ENCODE peak calls at places on chromosomes 3 and 15, in five cellular contexts. O, C, F, H and Y are unnamed samples.

GRCh38 chr3:158789592-158789991 is 12.3 kb upstream of the MFSD1 start:
- DNase-seq in O (no peak), C (no peak), F (no peak), H (no peak), Y (no peak)

GRCh38 chr15:88238618-88239430 is 17.7 kb downstream of the NTRK3 start:
- DNase-seq in O (no peak), C (no peak), F (no peak), H (no peak), Y (no peak)

GRCh38 chr3:42831321-42831713 is 22.1 kb downstream of the ACKR2 start:
- DNase-seq in O (peak; percentile 83), C (no peak), F (peak; percentile 94), H (peak; percentile 72), Y (peak; percentile 79)

GRCh38 chr3:177279118-177279815 is 82.0 kb upstream of the TBL1XR1 start:
- DNase-seq in O (no peak), C (no peak), F (peak; percentile 71), H (no peak), Y (no peak)

GRCh38 chr3:125443923-125444322 is 68.8 kb upstream of the ZNF148 start:
- DNase-seq in O (no peak), C (no peak), F (no peak), H (no peak), Y (no peak)

GRCh38 chr15:29103825-29104565 is 165.6 kb downstream of the NSMCE3 start:
- DNase-seq in O (no peak), C (peak; percentile 69), F (peak; percentile 97), H (no peak), Y (peak; percentile 78)

GRCh38 chr15:45635191-45635638 is 386 bp downstream of the SQOR start:
- DNase-seq in O (peak; percentile 85), C (peak; percentile 40), F (no peak), H (peak; percentile 68), Y (peak; percentile 90)

GRCh38 chr3:23723153-23723552 is 82.6 kb upstream of the UBE2E1 start:
- DNase-seq in O (no peak), C (no peak), F (no peak), H (no peak), Y (no peak)

GRCh38 chr3:135050536-135050935 is 255.5 kb downstream of the EPHB1 start:
- DNase-seq in O (no peak), C (no peak), F (peak; percentile 68), H (no peak), Y (no peak)

GRCh38 chr15:45648521-45649200 is 13.8 kb downstream of the SQOR start:
- DNase-seq in O (no peak), C (no peak), F (no peak), H (no peak), Y (no peak)

GRCh38 chr15:88834211-88834812 is 31.1 kb downstream of the ACAN start:
- DNase-seq in O (peak; percentile 81), C (peak; percentile 58), F (peak; percentile 86), H (peak; percentile 52), Y (no peak)

GRCh38 chr3:28286595-28286994 is 45.2 kb downstream of the CMC1 start:
- DNase-seq in O (no peak), C (no peak), F (no peak), H (no peak), Y (no peak)

GRCh38 chr3:84946240-84946639 is 12.5 kb upstream of the CADM2 start:
- DNase-seq in O (no peak), C (no peak), F (no peak), H (no peak), Y (no peak)

DNA sequence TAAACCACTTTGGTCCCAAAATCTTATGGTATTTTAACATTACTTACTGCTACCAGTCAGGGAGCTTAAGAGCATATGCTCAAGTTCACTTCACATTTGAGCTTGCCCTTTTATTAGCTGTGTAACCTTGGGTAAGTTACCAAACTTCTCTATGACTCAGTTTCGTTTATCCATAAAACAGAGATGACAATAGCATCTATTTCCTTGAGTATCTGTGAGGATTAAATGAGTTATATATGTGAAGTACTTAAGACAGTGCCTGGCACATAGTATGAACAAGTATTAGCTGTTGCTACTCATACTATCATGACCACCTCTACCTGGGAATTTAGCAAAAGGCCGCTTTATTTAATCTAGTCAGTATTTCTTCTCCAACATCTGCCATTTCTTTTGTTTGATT is 5.9 kb downstream of the ATOSA start:
- DNase-seq in O (no peak), C (no peak), F (no peak), H (no peak), Y (no peak)
- H3K27ac ChIP-seq in O (no peak overlapping the region), C (no peak overlapping the region), F (no peak overlapping the region), H (no peak overlapping the region), Y (no peak overlapping the region)

GRCh38 chr3:151926956-151927355 is 53.5 kb downstream of the SUCNR1 start:
- DNase-seq in O (no peak), C (no peak), F (no peak), H (no peak), Y (no peak)
- H3K4me3 ChIP-seq in O (no peak overlapping the region), C (no peak overlapping the region), F (no peak overlapping the region), H (no peak overlapping the region), Y (no peak overlapping the region)

DNA sequence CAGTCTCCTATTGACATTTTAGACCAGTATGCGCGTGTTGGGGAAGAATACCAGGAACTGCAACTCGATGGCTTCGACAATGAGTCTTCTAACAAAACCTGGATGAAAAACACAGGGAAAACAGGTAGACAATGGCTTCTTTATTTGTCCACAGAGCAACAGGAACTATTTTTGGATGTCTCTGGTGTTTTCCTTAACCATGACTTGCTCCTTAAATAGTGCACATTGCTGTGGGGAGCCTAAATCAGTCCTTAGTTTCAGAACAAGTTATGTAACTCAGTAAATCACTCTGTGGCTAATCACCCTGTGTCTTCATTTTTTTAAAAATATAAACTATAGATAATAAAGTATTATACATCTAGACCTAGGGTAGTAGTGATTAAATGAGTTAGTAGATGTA is 383.7 kb downstream of the FEZF2 start:
- DNase-seq in O (no peak), C (no peak), F (no peak), H (no peak), Y (no peak)
- H3K27ac ChIP-seq in O (no peak overlapping the region), C (no peak overlapping the region), F (no peak overlapping the region), H (no peak overlapping the region), Y (no peak overlapping the region)

GRCh38 chr15:78640527-78640839 is 527 bp downstream of the CHRNB4 start:
- DNase-seq in O (no peak), C (no peak), F (no peak), H (no peak), Y (no peak)

GRCh38 chr15:78635346-78635745 is 5.7 kb downstream of the CHRNB4 start:
- DNase-seq in O (no peak), C (no peak), F (no peak), H (no peak), Y (no peak)

GRCh38 chr15:78638658-78639314 is 2.2 kb downstream of the CHRNB4 start:
- DNase-seq in O (no peak), C (no peak), F (peak; percentile 96), H (no peak), Y (no peak)

GRCh38 chr15:78636378-78636859 is 4.6 kb downstream of the CHRNB4 start:
- DNase-seq in O (no peak), C (no peak), F (no peak), H (no peak), Y (no peak)

DNA sequence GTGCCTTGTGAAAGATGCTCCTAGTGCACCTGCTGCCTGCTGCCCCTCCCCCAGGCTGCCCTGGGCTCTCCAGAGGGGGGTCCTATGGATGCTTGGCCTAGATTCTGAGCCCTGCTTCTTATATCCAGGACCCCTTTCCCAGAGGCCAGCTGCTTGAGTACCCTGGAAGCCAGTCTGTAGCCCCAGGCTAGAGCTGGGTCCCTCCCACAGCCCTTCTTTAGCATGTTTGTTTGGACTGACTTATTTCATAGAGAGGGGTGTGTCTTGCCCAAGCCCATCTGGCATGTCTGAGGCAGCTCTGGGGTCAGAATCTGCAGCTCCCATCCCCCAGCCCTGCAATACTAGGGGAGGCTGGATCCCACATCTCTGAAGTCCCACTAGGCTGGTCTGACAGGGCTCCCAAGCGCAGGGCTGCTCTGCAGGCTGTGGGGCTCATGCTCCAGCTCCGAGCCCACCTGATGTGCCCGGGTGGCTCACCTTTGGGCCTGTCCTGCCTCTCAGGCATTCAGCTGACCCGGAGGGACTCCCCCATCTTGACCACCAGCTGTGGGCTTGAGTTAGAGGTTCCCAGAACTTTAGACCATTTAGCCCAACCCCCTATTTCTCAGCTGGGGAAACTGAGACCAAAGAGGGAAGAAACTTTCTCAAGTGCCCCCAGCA is 3.1 kb downstream of the CHRNB4 start:
- DNase-seq in O (no peak), C (no peak), F (no peak), H (no peak), Y (no peak)
- H3K4me3 ChIP-seq in O (no peak overlapping the region), C (no peak overlapping the region), F (no peak overlapping the region), H (no peak overlapping the region), Y (no peak overlapping the region)

GRCh38 chr3:58068126-58068809 is 60.0 kb downstream of the FLNB start:
- DNase-seq in O (no peak), C (no peak), F (no peak), H (no peak), Y (no peak)

GRCh38 chr3:58074126-58074715 is 66.0 kb downstream of the FLNB start:
- DNase-seq in O (no peak), C (no peak), F (no peak), H (no peak), Y (no peak)

GRCh38 chr3:58073315-58074125 is 65.3 kb downstream of the FLNB start:
- DNase-seq in O (no peak), C (no peak), F (no peak), H (no peak), Y (peak; percentile 81)

GRCh38 chr3:58072046-58072445 is 63.8 kb downstream of the FLNB start:
- DNase-seq in O (no peak), C (no peak), F (no peak), H (no peak), Y (no peak)

DNA sequence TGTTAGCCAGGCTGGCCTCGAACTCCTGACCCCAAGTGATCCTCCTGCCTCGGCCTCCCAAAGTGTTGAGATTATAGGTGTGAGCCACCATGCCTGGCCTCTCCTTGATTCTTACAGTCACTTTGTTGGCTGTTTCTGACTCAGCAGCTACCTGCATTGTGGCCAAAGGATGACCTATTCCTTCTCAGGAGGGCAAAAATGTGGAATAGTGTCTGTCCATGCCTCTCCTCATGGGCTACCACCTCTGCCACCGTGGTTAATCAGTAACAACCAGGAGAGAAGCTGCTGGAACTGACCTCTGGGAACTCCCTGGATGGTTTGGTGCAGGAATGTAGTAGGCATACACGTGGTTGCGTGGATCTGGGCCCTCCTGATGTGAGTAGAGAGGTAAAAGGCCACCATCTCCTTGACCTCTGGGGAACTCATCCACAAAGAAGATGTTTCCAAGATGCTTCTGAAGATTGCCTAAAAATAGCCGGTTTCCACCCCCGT is 63.3 kb downstream of the FLNB start:
- DNase-seq in O (no peak), C (no peak), F (no peak), H (no peak), Y (no peak)
- H3K27ac ChIP-seq in O (peak overlapping the region; percentile 61), C (no peak overlapping the region), F (no peak overlapping the region), H (peak overlapping the region; percentile 64), Y (peak overlapping the region; percentile 93)

DNA sequence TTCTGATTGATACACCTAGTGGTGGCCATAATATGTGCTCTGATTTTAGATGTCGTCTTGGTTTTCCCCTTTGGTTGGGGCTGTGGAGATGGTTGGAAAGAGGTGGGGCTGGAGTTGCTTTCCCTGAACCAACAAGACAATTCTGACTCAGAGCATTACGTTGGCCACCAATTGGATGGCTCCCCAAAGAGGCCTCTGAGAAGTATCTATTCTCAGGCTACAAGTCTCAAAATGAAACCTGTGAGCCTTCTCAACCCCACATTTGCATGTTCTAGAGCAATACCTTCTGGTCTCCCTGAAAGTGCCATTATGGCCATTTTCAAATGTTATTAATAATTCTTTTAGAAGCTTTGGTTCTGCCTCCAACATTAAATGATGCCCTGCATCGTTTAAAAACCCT is 188.4 kb upstream of the WNT5A start:
- DNase-seq in O (peak; percentile 16), C (no peak), F (no peak), H (no peak), Y (no peak)
- H3K4me3 ChIP-seq in O (no peak overlapping the region), C (no peak overlapping the region), F (no peak overlapping the region), H (no peak overlapping the region), Y (no peak overlapping the region)

GRCh38 chr3:5004319-5005152 is 25.3 kb downstream of the BHLHE40 start:
- DNase-seq in O (no peak), C (no peak), F (peak; percentile 42), H (no peak), Y (peak; percentile 46)
- H3K27ac ChIP-seq in O (no peak overlapping the region), C (no peak overlapping the region), F (no peak overlapping the region), H (no peak overlapping the region), Y (no peak overlapping the region)